ENCODE peak calls at places on chromosomes 7 and 10, in five cellular contexts. K, Z, B, H and P are unnamed samples.
A peak's percentile ranks its signal among the peaks of the same experiment; 100 is the strongest.

GRCh38 chr10:7119325-7120015 is 291.4 kb downstream of the SFMBT2 start:
- DNase-seq in K (no peak), Z (no peak), B (no peak), H (no peak), P (no peak)

GRCh38 chr10:119003572-119004289 is 25.8 kb upstream of the NANOS1 start:
- DNase-seq in K (no peak), Z (no peak), B (no peak), H (no peak), P (no peak)

GRCh38 chr10:69871074-69871473 is 69.4 kb downstream of the COL13A1 start:
- DNase-seq in K (no peak), Z (no peak), B (no peak), H (no peak), P (no peak)

GRCh38 chr10:4770766-4771553 is 55.0 kb upstream of the AKR1E2 start:
- DNase-seq in K (no peak), Z (no peak), B (peak; percentile 47), H (no peak), P (no peak)

GRCh38 chr7:47132471-47132870 is 449.4 kb downstream of the TNS3 start:
- DNase-seq in K (no peak), Z (no peak), B (no peak), H (no peak), P (no peak)

GRCh38 chr7:96837583-96837982 is 127.9 kb upstream of the SEM1 start:
- DNase-seq in K (peak; percentile 49), Z (no peak), B (no peak), H (no peak), P (no peak)

GRCh38 chr10:65032867-65033769 is 1511.9 kb downstream of the REEP3 start:
- DNase-seq in K (no peak), Z (no peak), B (peak; percentile 59), H (no peak), P (no peak)

GRCh38 chr10:107831772-107832171 is 667.3 kb upstream of the SORCS1 start:
- DNase-seq in K (no peak), Z (no peak), B (no peak), H (no peak), P (no peak)

GRCh38 chr7:36844374-36844773 is 120.1 kb upstream of the AOAH start:
- DNase-seq in K (no peak), Z (no peak), B (no peak), H (no peak), P (no peak)

GRCh38 chr7:100397336-100398081 is 24.2 kb downstream of the PILRA start:
- DNase-seq in K (no peak), Z (no peak), B (no peak), H (no peak), P (no peak)

GRCh38 chr7:100676501-100677306 is 3.2 kb downstream of the GNB2 start:
- DNase-seq in K (no peak), Z (no peak), B (no peak), H (no peak), P (no peak)

GRCh38 chr10:44752451-44753441 is 158.4 kb upstream of the TMEM72 start:
- DNase-seq in K (no peak), Z (no peak), B (no peak), H (no peak), P (no peak)

GRCh38 chr7:132778761-132779160 is 202.5 kb upstream of the PLXNA4 start:
- DNase-seq in K (no peak), Z (no peak), B (no peak), H (no peak), P (no peak)

GRCh38 chr7:3641556-3641955 is 340.5 kb downstream of the SDK1 start:
- DNase-seq in K (no peak), Z (no peak), B (no peak), H (no peak), P (no peak)

GRCh38 chr7:143901360-143901709 is 641 bp downstream of the TCAF1 start:
- DNase-seq in K (no peak), Z (peak; percentile 50), B (peak; percentile 25), H (peak; percentile 43), P (no peak)

GRCh38 chr10:97153276-97153850 is 32.4 kb downstream of the SLIT1 start:
- DNase-seq in K (no peak), Z (no peak), B (no peak), H (no peak), P (no peak)

GRCh38 chr7:159071260-159071659 is 73.4 kb downstream of the VIPR2 start:
- DNase-seq in K (no peak), Z (no peak), B (no peak), H (no peak), P (no peak)

GRCh38 chr10:102396251-102396650 is 746 bp downstream of the NFKB2 start:
- DNase-seq in K (no peak), Z (no peak), B (no peak), H (no peak), P (no peak)

GRCh38 chr7:18018296-18019205 is 9.1 kb downstream of the PRPS1L1 start:
- DNase-seq in K (no peak), Z (no peak), B (no peak), H (no peak), P (no peak)

GRCh38 chr10:7085147-7085912 is 325.5 kb downstream of the SFMBT2 start:
- DNase-seq in K (no peak), Z (no peak), B (no peak), H (no peak), P (no peak)

GRCh38 chr10:11403116-11403515 is 208.3 kb downstream of the USP6NL start:
- DNase-seq in K (no peak), Z (no peak), B (no peak), H (no peak), P (no peak)

GRCh38 chr7:44283381-44284211 is 41.8 kb downstream of the CAMK2B start:
- DNase-seq in K (no peak), Z (no peak), B (no peak), H (no peak), P (no peak)

GRCh38 chr10:7853226-7853891 is 35.1 kb downstream of the TAF3 start:
- DNase-seq in K (no peak), Z (no peak), B (no peak), H (no peak), P (no peak)

GRCh38 chr10:75265856-75266255 is 30.1 kb upstream of the COMTD1 start:
- DNase-seq in K (no peak), Z (no peak), B (no peak), H (no peak), P (no peak)

GRCh38 chr10:110057461-110057860 is 49.7 kb downstream of the ADD3 start:
- DNase-seq in K (no peak), Z (no peak), B (no peak), H (no peak), P (no peak)

GRCh38 chr7:47669178-47669878 is 87.4 kb upstream of the TNS3 start:
- DNase-seq in K (peak; percentile 90), Z (no peak), B (peak; percentile 37), H (no peak), P (no peak)

DNA sequence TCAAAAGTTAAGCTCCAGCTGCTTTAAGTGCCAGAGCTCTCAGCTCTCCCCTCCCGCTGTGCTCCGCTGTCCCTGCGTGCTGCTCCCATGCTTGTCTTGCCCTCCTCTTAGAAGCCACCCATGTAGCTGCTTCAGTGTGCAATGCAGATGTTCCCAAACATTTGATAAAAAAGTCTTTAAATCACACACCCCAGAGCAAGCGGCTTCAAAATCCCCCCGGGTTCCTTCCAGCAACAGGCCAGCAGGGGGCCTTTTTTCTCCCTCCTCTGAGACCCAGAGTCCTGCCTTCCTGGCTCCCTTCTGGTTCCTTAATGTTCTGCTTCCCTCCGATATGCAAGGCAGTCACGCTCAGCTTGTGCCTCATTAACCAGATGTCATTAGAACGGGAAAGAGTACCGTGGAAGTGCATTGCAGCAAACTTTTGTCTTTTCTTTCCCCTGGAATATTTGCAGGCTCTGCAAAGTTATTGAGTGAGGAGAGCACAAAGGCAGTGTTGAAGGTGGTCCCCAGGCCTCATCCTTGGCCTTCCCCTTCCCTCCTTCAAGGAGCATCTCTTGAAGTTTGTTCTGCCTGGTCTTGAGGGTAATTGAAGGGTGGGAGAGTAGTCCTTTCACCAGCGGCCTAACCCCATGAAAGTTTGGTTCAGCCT is 25.5 kb downstream of the LDB3 start:
- DNase-seq in K (no peak), Z (peak; percentile 64), B (peak; percentile 19), H (peak; percentile 35), P (no peak)
- TF ChIP-seq SUZ12 in K (no peak), Z (no peak), B (no peak), H (no peak), P (no peak)

GRCh38 chr10:132654121-132654571 is 116.6 kb downstream of the INPP5A start:
- DNase-seq in K (no peak), Z (no peak), B (no peak), H (no peak), P (no peak)
- TF ChIP-seq SUZ12 in K (no peak), Z (no peak), B (no peak), H (no peak), P (no peak)

GRCh38 chr7:118152149-118152548 is 31.8 kb upstream of the LSM8 start:
- DNase-seq in K (no peak), Z (no peak), B (no peak), H (peak; percentile 68), P (peak; percentile 13)

GRCh38 chr7:118151671-118152070 is 32.3 kb upstream of the LSM8 start:
- DNase-seq in K (no peak), Z (no peak), B (no peak), H (no peak), P (no peak)

GRCh38 chr7:118149394-118149793 is 34.6 kb upstream of the LSM8 start:
- DNase-seq in K (no peak), Z (no peak), B (no peak), H (no peak), P (no peak)

GRCh38 chr7:118152632-118153031 is 31.3 kb upstream of the LSM8 start:
- DNase-seq in K (no peak), Z (no peak), B (no peak), H (no peak), P (no peak)

DNA sequence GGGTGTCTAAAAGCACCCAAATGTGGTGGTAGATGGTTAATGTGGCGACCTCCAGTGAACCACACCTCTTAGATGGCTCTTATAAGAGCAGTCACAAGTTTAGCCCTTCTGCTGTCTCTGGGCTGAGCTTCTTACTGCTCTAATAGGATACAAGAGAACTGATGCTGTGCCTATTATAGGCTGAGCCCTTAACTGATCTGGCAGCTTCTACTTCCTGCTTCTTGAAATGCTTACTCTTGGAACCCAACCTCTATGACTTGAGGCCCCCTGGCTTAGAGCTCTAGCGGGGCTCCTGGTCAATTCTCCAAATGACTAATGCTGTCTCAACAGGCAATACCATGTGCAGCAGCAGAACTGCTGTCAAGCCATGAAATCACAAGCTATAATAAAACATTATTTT is 35.0 kb upstream of the LSM8 start:
- DNase-seq in K (no peak), Z (no peak), B (no peak), H (no peak), P (no peak)
- TF ChIP-seq SUZ12 in K (no peak), Z (no peak), B (no peak), H (no peak), P (no peak)

GRCh38 chr7:137755846-137756685 is 90.7 kb downstream of the DGKI start:
- DNase-seq in K (no peak), Z (no peak), B (no peak), H (no peak), P (no peak)
- TF ChIP-seq SUZ12 in K (no peak), Z (no peak), B (no peak), H (no peak), P (no peak)

GRCh38 chr7:22435720-22436119 is 64.3 kb downstream of the STEAP1B start:
- DNase-seq in K (no peak), Z (no peak), B (no peak), H (no peak), P (no peak)

GRCh38 chr7:22441157-22441556 is 58.8 kb downstream of the STEAP1B start:
- DNase-seq in K (no peak), Z (no peak), B (no peak), H (no peak), P (no peak)

GRCh38 chr7:22435105-22435504 is 64.9 kb downstream of the STEAP1B start:
- DNase-seq in K (peak; percentile 68), Z (no peak), B (no peak), H (no peak), P (no peak)

GRCh38 chr7:22442187-22442886 is 57.7 kb downstream of the STEAP1B start:
- DNase-seq in K (no peak), Z (no peak), B (peak; percentile 93), H (no peak), P (no peak)

GRCh38 chr7:22438994-22439393 is 61.0 kb downstream of the STEAP1B start:
- DNase-seq in K (no peak), Z (no peak), B (no peak), H (no peak), P (no peak)
- TF ChIP-seq SUZ12 in K (no peak), Z (no peak), B (no peak), H (no peak), P (no peak)